ENCODE peak calls at places on chromosomes 4 and X, in five cellular contexts. One of them, this sample, is unnamed.

GRCh38 chr4:186368291-186368690 is 102.3 kb downstream of the F11 start:
- DNase-seq in HCT116: no peak
- DNase-seq in NB4: no peak
- DNase-seq in mammary epithelial cell: peak; percentile 91
- DNase-seq in dorsolateral prefrontal cortex: no peak
- DNase-seq in this sample: no peak

GRCh38 chr4:151302432-151302831 is 23.0 kb downstream of the SH3D19 start:
- DNase-seq in HCT116: no peak
- DNase-seq in NB4: no peak
- DNase-seq in mammary epithelial cell: no peak
- DNase-seq in dorsolateral prefrontal cortex: no peak
- DNase-seq in this sample: no peak

GRCh38 chrX:52839137-52839536 is 28.1 kb downstream of the XAGE5 start:
- DNase-seq in HCT116: no peak
- DNase-seq in NB4: no peak
- DNase-seq in mammary epithelial cell: no peak
- DNase-seq in dorsolateral prefrontal cortex: no peak
- DNase-seq in this sample: no peak

GRCh38 chr4:1183985-1184773 is 11.8 kb upstream of the SPON2 start:
- DNase-seq in HCT116: no peak
- DNase-seq in NB4: peak; percentile 78
- DNase-seq in mammary epithelial cell: no peak
- DNase-seq in dorsolateral prefrontal cortex: no peak
- DNase-seq in this sample: no peak

GRCh38 chr4:157727163-157727562 is 445.7 kb downstream of the GASK1B start:
- DNase-seq in HCT116: no peak
- DNase-seq in NB4: no peak
- DNase-seq in mammary epithelial cell: no peak
- DNase-seq in dorsolateral prefrontal cortex: no peak
- DNase-seq in this sample: no peak

GRCh38 chr4:116599859-116600258 is 485.5 kb downstream of the TRAM1L1 start:
- DNase-seq in HCT116: no peak
- DNase-seq in NB4: peak; percentile 24
- DNase-seq in mammary epithelial cell: no peak
- DNase-seq in dorsolateral prefrontal cortex: no peak
- DNase-seq in this sample: no peak

GRCh38 chr4:6403400-6403685 is 69.1 kb downstream of the PPP2R2C start:
- DNase-seq in HCT116: no peak
- DNase-seq in NB4: no peak
- DNase-seq in mammary epithelial cell: no peak
- DNase-seq in dorsolateral prefrontal cortex: no peak
- DNase-seq in this sample: no peak

GRCh38 chr4:14064969-14065368 is 437.4 kb upstream of the BOD1L1 start:
- DNase-seq in HCT116: no peak
- DNase-seq in NB4: no peak
- DNase-seq in mammary epithelial cell: no peak
- DNase-seq in dorsolateral prefrontal cortex: no peak
- DNase-seq in this sample: no peak

GRCh38 chrX:150150780-150151125 is 212.4 kb upstream of the MAMLD1 start:
- DNase-seq in HCT116: no peak
- DNase-seq in NB4: no peak
- DNase-seq in mammary epithelial cell: no peak
- DNase-seq in dorsolateral prefrontal cortex: no peak
- DNase-seq in this sample: no peak

GRCh38 chrX:73127700-73128241 is 48.5 kb upstream of the PABPC1L2A start:
- DNase-seq in HCT116: no peak
- DNase-seq in NB4: no peak
- DNase-seq in mammary epithelial cell: no peak
- DNase-seq in dorsolateral prefrontal cortex: peak; percentile 9
- DNase-seq in this sample: no peak

GRCh38 chr4:38164346-38164745 is 204.1 kb downstream of the PTTG2 start:
- DNase-seq in HCT116: no peak
- DNase-seq in NB4: no peak
- DNase-seq in mammary epithelial cell: no peak
- DNase-seq in dorsolateral prefrontal cortex: no peak
- DNase-seq in this sample: no peak

GRCh38 chr4:39255266-39255665 is 72.9 kb downstream of the WDR19 start:
- DNase-seq in HCT116: no peak
- DNase-seq in NB4: no peak
- DNase-seq in mammary epithelial cell: peak; percentile 60
- DNase-seq in dorsolateral prefrontal cortex: no peak
- DNase-seq in this sample: no peak

GRCh38 chr4:83043801-83044407 is 8.9 kb downstream of the COPS4 start:
- DNase-seq in HCT116: no peak
- DNase-seq in NB4: no peak
- DNase-seq in mammary epithelial cell: peak; percentile 62
- DNase-seq in dorsolateral prefrontal cortex: no peak
- DNase-seq in this sample: no peak

GRCh38 chr4:22339491-22339890 is 176.4 kb downstream of the ADGRA3 start:
- DNase-seq in HCT116: no peak
- DNase-seq in NB4: no peak
- DNase-seq in mammary epithelial cell: no peak
- DNase-seq in dorsolateral prefrontal cortex: no peak
- DNase-seq in this sample: no peak

GRCh38 chr4:35965300-35965699 is 279.0 kb downstream of the ARAP2 start:
- DNase-seq in HCT116: no peak
- DNase-seq in NB4: no peak
- DNase-seq in mammary epithelial cell: no peak
- DNase-seq in dorsolateral prefrontal cortex: no peak
- DNase-seq in this sample: no peak

GRCh38 chr4:105147226-105148151 is 813 bp downstream of the TET2 start:
- DNase-seq in HCT116: no peak
- DNase-seq in NB4: peak; percentile 65
- DNase-seq in mammary epithelial cell: peak; percentile 49
- DNase-seq in dorsolateral prefrontal cortex: peak; percentile 30
- DNase-seq in this sample: peak; percentile 31

GRCh38 chr4:150217192-150217591 is 138.9 kb downstream of the DCLK2 start:
- DNase-seq in HCT116: no peak
- DNase-seq in NB4: no peak
- DNase-seq in mammary epithelial cell: peak; percentile 70
- DNase-seq in dorsolateral prefrontal cortex: no peak
- DNase-seq in this sample: no peak

GRCh38 chr4:11397146-11397545 is 31.5 kb downstream of the HS3ST1 start:
- DNase-seq in HCT116: peak; percentile 36
- DNase-seq in NB4: no peak
- DNase-seq in mammary epithelial cell: peak; percentile 65
- DNase-seq in dorsolateral prefrontal cortex: no peak
- DNase-seq in this sample: no peak

GRCh38 chr4:98055800-98056501 is 87.3 kb downstream of the STPG2 start:
- DNase-seq in HCT116: no peak
- DNase-seq in NB4: peak; percentile 13
- DNase-seq in mammary epithelial cell: peak; percentile 13
- DNase-seq in dorsolateral prefrontal cortex: no peak
- DNase-seq in this sample: no peak
- TF ChIP-seq CTCF in HCT116: no peak
- TF ChIP-seq CTCF in NB4: no peak
- TF ChIP-seq CTCF in mammary epithelial cell: no peak
- TF ChIP-seq CTCF in dorsolateral prefrontal cortex: no peak
- TF ChIP-seq CTCF in this sample: no peak

GRCh38 chrX:69060631-69061408 is 104.4 kb downstream of the PJA1 start:
- DNase-seq in HCT116: peak; percentile 3
- DNase-seq in NB4: peak; percentile 4
- DNase-seq in mammary epithelial cell: peak; percentile 36
- DNase-seq in dorsolateral prefrontal cortex: no peak
- DNase-seq in this sample: peak; percentile 21
- TF ChIP-seq CTCF in HCT116: peak; percentile 38
- TF ChIP-seq CTCF in NB4: no peak
- TF ChIP-seq CTCF in mammary epithelial cell: no peak
- TF ChIP-seq CTCF in dorsolateral prefrontal cortex: no peak
- TF ChIP-seq CTCF in this sample: peak; percentile 38

GRCh38 chr4:173748353-173748752 is 218.3 kb upstream of the HAND2 start:
- DNase-seq in HCT116: no peak
- DNase-seq in NB4: no peak
- DNase-seq in mammary epithelial cell: no peak
- DNase-seq in dorsolateral prefrontal cortex: no peak
- DNase-seq in this sample: no peak
- TF ChIP-seq CTCF in HCT116: peak; percentile 28
- TF ChIP-seq CTCF in NB4: no peak
- TF ChIP-seq CTCF in mammary epithelial cell: no peak
- TF ChIP-seq CTCF in dorsolateral prefrontal cortex: no peak
- TF ChIP-seq CTCF in this sample: no peak

GRCh38 chr4:20353646-20354045 is 101.9 kb downstream of the SLIT2 start:
- DNase-seq in HCT116: no peak
- DNase-seq in NB4: no peak
- DNase-seq in mammary epithelial cell: no peak
- DNase-seq in dorsolateral prefrontal cortex: no peak
- DNase-seq in this sample: no peak

GRCh38 chr4:20356565-20356964 is 104.9 kb downstream of the SLIT2 start:
- DNase-seq in HCT116: no peak
- DNase-seq in NB4: no peak
- DNase-seq in mammary epithelial cell: no peak
- DNase-seq in dorsolateral prefrontal cortex: peak; percentile 21
- DNase-seq in this sample: peak; percentile 13

GRCh38 chr4:20352172-20352431 is 100.4 kb downstream of the SLIT2 start:
- DNase-seq in HCT116: no peak
- DNase-seq in NB4: no peak
- DNase-seq in mammary epithelial cell: no peak
- DNase-seq in dorsolateral prefrontal cortex: no peak
- DNase-seq in this sample: no peak

GRCh38 chr4:20351360-20352171 is 99.9 kb downstream of the SLIT2 start:
- DNase-seq in HCT116: no peak
- DNase-seq in NB4: no peak
- DNase-seq in mammary epithelial cell: no peak
- DNase-seq in dorsolateral prefrontal cortex: no peak
- DNase-seq in this sample: no peak

GRCh38 chr4:20354120-20354519 is 102.4 kb downstream of the SLIT2 start:
- DNase-seq in HCT116: no peak
- DNase-seq in NB4: no peak
- DNase-seq in mammary epithelial cell: no peak
- DNase-seq in dorsolateral prefrontal cortex: no peak
- DNase-seq in this sample: no peak
- TF ChIP-seq CTCF in HCT116: no peak
- TF ChIP-seq CTCF in NB4: no peak
- TF ChIP-seq CTCF in mammary epithelial cell: no peak
- TF ChIP-seq CTCF in dorsolateral prefrontal cortex: no peak
- TF ChIP-seq CTCF in this sample: no peak

GRCh38 chr4:76306882-76307669 is 543 bp downstream of the STBD1 start:
- DNase-seq in HCT116: no peak
- DNase-seq in NB4: peak; percentile 76
- DNase-seq in mammary epithelial cell: peak; percentile 71
- DNase-seq in dorsolateral prefrontal cortex: peak; percentile 20
- DNase-seq in this sample: peak; percentile 41
- TF ChIP-seq CTCF in HCT116: no peak
- TF ChIP-seq CTCF in NB4: peak; percentile 32
- TF ChIP-seq CTCF in mammary epithelial cell: peak; percentile 12
- TF ChIP-seq CTCF in dorsolateral prefrontal cortex: peak; percentile 38
- TF ChIP-seq CTCF in this sample: peak; percentile 34

DNA sequence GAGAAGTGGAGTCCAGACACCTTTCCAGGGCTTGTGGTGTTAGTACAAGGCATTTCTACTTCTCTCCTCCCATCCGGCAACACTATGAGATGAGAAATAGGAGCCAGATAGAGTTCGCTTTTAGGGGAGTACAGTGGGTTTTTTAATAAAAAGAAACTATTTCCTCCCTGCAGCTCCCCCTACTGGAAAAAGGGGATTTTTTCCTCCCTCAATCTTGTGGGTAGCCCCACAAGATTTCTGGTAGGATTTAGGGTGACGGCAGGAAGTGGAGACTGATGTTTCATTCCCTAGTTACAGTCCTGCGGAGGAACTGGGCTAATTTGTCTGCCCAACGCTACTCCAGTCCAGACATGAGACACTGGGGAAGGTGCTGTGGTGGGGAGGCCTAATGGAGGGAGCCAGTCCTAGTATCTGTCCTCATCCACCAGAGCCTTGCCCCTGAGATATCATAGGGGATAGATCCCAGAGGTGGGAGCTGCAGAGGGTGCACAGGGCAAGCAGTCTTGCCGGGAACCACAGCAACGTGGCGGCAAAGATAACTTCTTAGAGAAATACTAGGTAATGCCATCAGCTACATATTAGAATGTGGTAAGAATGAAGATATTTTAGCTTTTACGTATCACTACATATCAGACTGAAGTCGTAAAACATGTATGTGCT is 45.6 kb upstream of the PRKG2 start:
- DNase-seq in HCT116: no peak
- DNase-seq in NB4: no peak
- DNase-seq in mammary epithelial cell: peak; percentile 1
- DNase-seq in dorsolateral prefrontal cortex: no peak
- DNase-seq in this sample: peak; percentile 2
- TF ChIP-seq CTCF in HCT116: peak; percentile 17
- TF ChIP-seq CTCF in NB4: peak; percentile 34
- TF ChIP-seq CTCF in mammary epithelial cell: peak; percentile 47
- TF ChIP-seq CTCF in dorsolateral prefrontal cortex: peak; percentile 21
- TF ChIP-seq CTCF in this sample: peak; percentile 45

DNA sequence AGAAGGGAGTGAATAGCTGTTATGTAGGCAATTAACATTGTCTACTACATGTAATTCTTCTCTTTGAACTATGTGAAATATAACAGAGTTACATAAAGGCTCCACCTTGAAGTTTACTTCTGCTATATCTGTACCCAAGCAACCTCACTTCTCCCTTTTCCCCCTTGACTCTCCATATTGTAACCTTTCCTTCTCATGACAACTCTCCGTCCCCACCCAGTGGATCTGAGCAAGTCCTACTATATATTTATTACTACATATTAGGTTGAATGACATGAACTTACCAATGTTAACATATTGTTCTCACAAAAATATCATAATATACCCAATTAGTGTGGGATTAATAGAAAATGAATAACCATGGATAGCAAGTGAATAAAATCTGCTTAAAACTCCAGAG is 93.2 kb upstream of the ATP8A1 start:
- DNase-seq in HCT116: no peak
- DNase-seq in NB4: peak; percentile 52
- DNase-seq in mammary epithelial cell: no peak
- DNase-seq in dorsolateral prefrontal cortex: no peak
- DNase-seq in this sample: no peak
- TF ChIP-seq CTCF in HCT116: no peak
- TF ChIP-seq CTCF in NB4: no peak
- TF ChIP-seq CTCF in mammary epithelial cell: no peak
- TF ChIP-seq CTCF in dorsolateral prefrontal cortex: peak; percentile 22
- TF ChIP-seq CTCF in this sample: peak; percentile 30

DNA sequence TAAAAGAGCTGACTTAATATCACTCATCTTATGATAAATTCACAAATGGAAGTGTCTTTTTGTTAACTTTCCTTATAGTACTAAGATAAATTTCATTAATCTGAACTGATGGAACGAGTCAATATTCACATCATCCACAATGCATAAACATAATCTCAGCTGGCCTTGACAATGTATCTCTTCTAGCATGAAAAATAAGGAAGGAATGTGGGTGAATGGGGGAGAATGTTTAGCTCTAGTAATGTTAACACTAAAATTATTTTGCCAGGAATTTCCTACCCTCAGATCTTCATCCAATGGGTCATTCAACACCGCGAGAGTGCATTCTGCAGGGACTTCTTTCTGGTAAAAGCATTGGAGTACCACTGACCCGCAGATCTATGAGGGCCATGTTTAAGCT is 15.8 kb downstream of the TRPC3 start:
- DNase-seq in HCT116: no peak
- DNase-seq in NB4: no peak
- DNase-seq in mammary epithelial cell: no peak
- DNase-seq in dorsolateral prefrontal cortex: no peak
- DNase-seq in this sample: no peak
- TF ChIP-seq CTCF in HCT116: no peak
- TF ChIP-seq CTCF in NB4: no peak
- TF ChIP-seq CTCF in mammary epithelial cell: no peak
- TF ChIP-seq CTCF in dorsolateral prefrontal cortex: no peak
- TF ChIP-seq CTCF in this sample: no peak